ENCODE peak calls at places on chromosomes 7 and 10, in seven cellular contexts. S is Calu3; F is CD4-positive, alpha-beta T cell; K is cardiac muscle cell; X is fibroblast of villous mesenchyme; M is GM20000; Y is epithelial cell of esophagus. I is an unnamed sample.

GRCh38 chr10:75439811-75440210 is 8.4 kb downstream of the LRMDA start:
- DNase-seq in X (no peak), M (no peak), F (no peak), K (no peak), Y (no peak), S (no peak), I (no peak)

GRCh38 chr10:74585231-74586087 is 240.9 kb upstream of the KAT6B start:
- DNase-seq in X (peak; percentile 37), S (no peak), M (peak; percentile 49), K (peak; percentile 19), F (peak; percentile 31), Y (no peak), I (peak; percentile 70)

GRCh38 chr7:128919881-128920789 is 9.6 kb upstream of the KCP start:
- DNase-seq in X (no peak), S (no peak), F (no peak), M (no peak), K (no peak), Y (no peak), I (no peak)

GRCh38 chr10:122206471-122207065 is 64.5 kb upstream of the BTBD16 start:
- DNase-seq in M (no peak), F (no peak), K (no peak), Y (peak; percentile 9), S (no peak), X (no peak), I (no peak)

GRCh38 chr7:2948794-2949193 is 94.9 kb downstream of the CARD11 start:
- DNase-seq in K (no peak), Y (no peak), F (no peak), X (no peak), S (no peak), M (no peak), I (no peak)

GRCh38 chr7:80637911-80638765 is at the start of gene CD36:
- DNase-seq in K (no peak), Y (no peak), M (peak; percentile 4), S (no peak), F (no peak), X (no peak), I (no peak)

GRCh38 chr10:125144209-125144608 is 16.2 kb downstream of the CTBP2 start:
- DNase-seq in S (no peak), K (no peak), X (no peak), M (no peak), F (no peak), Y (no peak), I (no peak)

GRCh38 chr10:43105119-43105792 is 28.4 kb downstream of the RET start:
- DNase-seq in F (peak; percentile 60), X (peak; percentile 76), M (peak; percentile 93), K (peak; percentile 85), S (peak; percentile 81), Y (peak; percentile 68), I (peak; percentile 85)

GRCh38 chr10:31656820-31657470 is 271.7 kb downstream of the ARHGAP12 start:
- DNase-seq in M (no peak), K (no peak), F (no peak), X (no peak), S (no peak), Y (no peak), I (no peak)

GRCh38 chr10:93542358-93542791 is 24.1 kb upstream of the FFAR4 start:
- DNase-seq in M (no peak), X (peak; percentile 52), S (no peak), K (peak; percentile 63), F (no peak), Y (peak; percentile 8), I (no peak)

GRCh38 chr7:32039000-32039756 is 31.0 kb downstream of the PDE1C start:
- DNase-seq in K (no peak), Y (peak; percentile 11), F (no peak), X (no peak), S (peak; percentile 77), M (no peak), I (no peak)

GRCh38 chr10:126387931-126388911 is at the start of gene ADAM12:
- DNase-seq in X (peak; percentile 61), Y (peak; percentile 56), M (no peak), S (no peak), K (peak; percentile 77), F (no peak), I (peak; percentile 13)

GRCh38 chr7:4556868-4557620 is 125.1 kb upstream of the FOXK1 start:
- DNase-seq in X (no peak), F (no peak), S (no peak), K (no peak), M (no peak), Y (no peak), I (no peak)

GRCh38 chr10:124138195-124138882 is 44.9 kb upstream of the CHST15 start:
- DNase-seq in K (peak; percentile 75), F (no peak), S (no peak), Y (no peak), X (peak; percentile 83), M (no peak), I (no peak)

GRCh38 chr7:112207106-112207592 is 654 bp downstream of the ZNF277 start:
- DNase-seq in M (peak; percentile 19), K (no peak), F (no peak), X (peak; percentile 27), S (no peak), Y (no peak), I (peak; percentile 12)

GRCh38 chr10:88386878-88387773 is 196.0 kb downstream of the RNLS start:
- DNase-seq in F (no peak), M (peak; percentile 58), K (peak; percentile 92), S (peak; percentile 21), Y (peak; percentile 57), X (peak; percentile 80), I (no peak)

GRCh38 chr7:98869374-98870070 is at the start of gene TMEM130:
- DNase-seq in K (no peak), M (no peak), X (no peak), F (no peak), S (no peak), Y (no peak), I (no peak)

GRCh38 chr7:30596043-30596641 is 1.5 kb downstream of the GARS1 start:
- DNase-seq in X (peak; percentile 66), S (peak; percentile 42), F (no peak), K (peak; percentile 55), M (peak; percentile 19), Y (peak; percentile 70), I (peak; percentile 27)

GRCh38 chr7:44196450-44196872 is 4.3 kb upstream of the YKT6 start:
- DNase-seq in X (peak; percentile 62), Y (peak; percentile 58), K (peak; percentile 69), S (peak; percentile 66), F (no peak), M (peak; percentile 73), I (peak; percentile 63)

GRCh38 chr10:27506280-27506679 is 2.2 kb downstream of the RAB18 start:
- DNase-seq in M (no peak), Y (peak; percentile 24), K (no peak), F (no peak), X (no peak), S (no peak), I (no peak)

GRCh38 chr7:143003393-143004051 is 23.4 kb downstream of the OR9A2 start:
- DNase-seq in K (peak; percentile 68), Y (peak; percentile 59), F (peak; percentile 10), X (peak; percentile 54), M (peak; percentile 65), S (peak; percentile 15), I (peak; percentile 45)

GRCh38 chr10:123576706-123577105 is 89.4 kb upstream of the GPR26 start:
- DNase-seq in S (no peak), M (no peak), Y (no peak), F (no peak), K (no peak), X (no peak), I (no peak)

DNA sequence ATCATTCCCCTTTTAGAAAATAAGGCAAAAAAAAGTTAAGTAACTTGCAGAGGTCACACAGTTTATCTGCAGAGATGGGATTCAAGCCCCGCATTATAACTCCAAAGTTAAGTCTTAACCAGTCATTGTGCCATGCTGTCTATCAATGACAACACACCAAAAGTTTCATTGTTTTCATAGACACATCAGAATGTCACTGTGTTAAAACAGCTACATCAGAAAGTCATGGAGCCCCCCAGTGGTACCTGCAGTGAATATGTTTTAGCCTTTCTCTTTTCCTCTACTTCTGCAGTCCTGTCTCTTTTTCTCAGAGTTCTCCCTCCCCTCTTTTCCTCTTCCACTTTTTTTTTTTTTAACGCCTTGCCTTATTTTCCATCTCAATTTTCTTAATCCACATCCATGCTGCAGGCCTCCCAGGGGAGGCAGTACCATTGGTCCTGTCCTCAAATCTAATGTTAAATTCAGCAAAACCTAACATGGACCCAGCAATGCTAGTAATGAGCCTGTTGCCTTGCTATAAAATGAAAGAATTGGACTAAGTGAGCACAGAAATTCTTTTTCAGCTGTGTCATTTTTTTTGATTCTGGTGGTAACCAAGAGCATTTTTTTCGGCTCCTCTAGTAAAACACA is 3.8 kb upstream of the NRCAM start:
- DNase-seq in K (peak; percentile 55), X (peak; percentile 18), S (peak; percentile 35), Y (peak; percentile 52), F (no peak), M (peak; percentile 60), I (peak; percentile 66)
- TF ChIP-seq CTCF in K (peak; percentile 70), X (peak; percentile 55), S (no peak), Y (peak; percentile 56), F (peak; percentile 48), M (peak; percentile 38), I (peak; percentile 58)

GRCh38 chr10:70671619-70672164 is 614 bp upstream of the ADAMTS14 start:
- DNase-seq in Y (no peak), M (peak; percentile 34), X (no peak), F (no peak), S (no peak), K (no peak), I (no peak)
- TF ChIP-seq CTCF in Y (no peak), M (no peak), X (peak; percentile 28), F (no peak), S (no peak), K (no peak), I (no peak)

DNA sequence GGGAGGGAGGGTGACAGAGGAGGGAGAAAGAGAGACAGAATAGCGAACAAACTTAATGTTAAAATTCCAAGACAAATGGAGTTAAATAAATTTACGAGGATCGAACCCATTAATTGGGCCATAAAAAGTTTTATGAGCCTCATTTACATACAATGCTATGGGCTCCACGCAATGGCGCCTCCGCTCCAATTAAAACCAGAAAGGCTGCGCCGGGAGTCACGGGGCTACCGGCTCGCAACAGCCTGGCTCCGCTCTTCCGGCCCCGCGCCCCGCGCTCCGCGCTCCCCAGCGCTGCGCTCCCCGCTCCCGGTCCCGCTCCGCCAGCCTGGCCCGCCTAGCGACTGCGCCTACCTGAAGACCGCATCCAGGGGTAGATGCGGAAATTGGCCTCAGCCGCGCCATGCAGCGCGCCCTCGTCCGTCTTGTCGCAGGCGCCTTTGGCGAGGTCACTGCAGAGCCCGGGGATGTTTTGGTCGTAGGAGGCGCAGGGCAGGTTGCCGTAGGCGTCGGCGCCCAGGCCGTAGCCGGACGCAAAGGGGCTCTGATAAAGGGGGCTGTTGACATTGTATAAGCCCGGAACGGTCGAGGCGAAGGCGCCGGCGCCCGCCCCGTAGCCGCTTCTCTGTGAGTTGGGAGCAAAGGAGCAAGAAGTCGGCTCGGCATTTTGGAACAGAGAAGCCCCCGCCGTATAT is 513 bp downstream of the HOXA7 start:
- DNase-seq in F (no peak), X (peak; percentile 45), K (no peak), M (no peak), S (no peak), Y (peak; percentile 32), I (no peak)
- TF ChIP-seq CTCF in F (no peak), X (no peak), K (no peak), M (no peak), S (no peak), Y (no peak), I (no peak)

DNA sequence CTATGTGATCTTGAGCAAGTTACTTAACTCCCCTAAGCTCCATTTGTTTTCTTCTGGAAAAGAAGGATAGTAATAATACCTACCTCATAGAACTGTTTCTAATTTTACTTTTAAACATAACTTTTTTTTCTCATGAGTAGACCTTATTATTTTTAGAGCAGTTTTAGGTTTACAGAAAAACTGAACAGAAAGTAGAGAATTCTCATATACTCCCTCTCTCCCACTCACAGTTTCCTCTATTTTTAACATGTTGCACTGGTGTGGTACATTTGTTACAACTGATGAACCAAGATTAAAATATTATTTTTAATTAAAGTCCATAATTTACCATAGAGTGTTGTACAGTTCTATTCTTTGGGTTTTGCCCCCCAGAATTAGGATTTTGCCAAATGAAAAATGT is 221.3 kb upstream of the CSTF2T start:
- DNase-seq in M (no peak), Y (no peak), X (no peak), F (no peak), S (no peak), K (no peak), I (no peak)
- TF ChIP-seq CTCF in M (no peak), Y (no peak), X (no peak), F (no peak), S (no peak), K (no peak), I (no peak)